ENCODE peak calls at places on chromosome 2, in four cellular contexts. O is SK-N-SH, P is K562, C is HCT116. F is an unnamed sample.

GRCh38 chr2:179985163-179985820 is 21.8 kb downstream of the CWC22 start:
- DNase-seq in P (no peak), O (no peak), C (no peak), F (no peak)

GRCh38 chr2:85215074-85216050 is 82.2 kb downstream of the TCF7L1 start:
- DNase-seq in P (no peak), O (peak), C (no peak), F (no peak)

GRCh38 chr2:84556190-84556589 is 39.9 kb downstream of the DNAH6 start:
- DNase-seq in O (no peak), C (no peak), P (no peak), F (no peak)

GRCh38 chr2:102001767-102002142 is 10.0 kb downstream of the IL1R2 start:
- DNase-seq in C (no peak), O (no peak), P (no peak), F (no peak)

GRCh38 chr2:15583831-15584230 is 7.8 kb upstream of the DDX1 start:
- DNase-seq in P (no peak), C (no peak), O (no peak), F (no peak)

GRCh38 chr2:162011718-162012564 is 62.1 kb downstream of the DPP4 start:
- DNase-seq in O (no peak), P (no peak), C (no peak), F (no peak)

GRCh38 chr2:218448934-218449333 is 30.0 kb downstream of the VIL1 start:
- DNase-seq in C (no peak), P (peak), O (no peak), F (no peak)

GRCh38 chr2:45614330-45614729 is 3.3 kb upstream of the SRBD1 start:
- DNase-seq in O (no peak), P (no peak), C (no peak), F (no peak)

GRCh38 chr2:166240387-166241313 is 112.8 kb upstream of the SCN1A start:
- DNase-seq in O (no peak), C (no peak), P (no peak), F (no peak)

GRCh38 chr2:46334389-46335345 is 37.5 kb downstream of the EPAS1 start:
- DNase-seq in C (no peak), O (no peak), P (no peak), F (no peak)

GRCh38 chr2:70851704-70852103 is 16.1 kb upstream of the CD207 start:
- DNase-seq in O (no peak), C (no peak), P (no peak), F (no peak)

GRCh38 chr2:105325389-105325963 is 4.1 kb downstream of the TGFBRAP1 start:
- DNase-seq in O (no peak), P (no peak), C (no peak), F (no peak)

GRCh38 chr2:10431797-10432196 is 16.3 kb downstream of the ODC1 start:
- DNase-seq in O (peak), C (no peak), P (no peak), F (no peak)

GRCh38 chr2:218398437-218399390 is 954 bp upstream of the CTDSP1 start:
- DNase-seq in O (peak), P (peak), C (peak), F (no peak)

GRCh38 chr2:173090291-173090877 is 14.7 kb downstream of the MAP3K20 start:
- DNase-seq in P (peak), O (no peak), C (no peak), F (no peak)

GRCh38 chr2:11050565-11050964 is 104.7 kb upstream of the SLC66A3 start:
- DNase-seq in C (no peak), P (no peak), O (no peak), F (no peak)

GRCh38 chr2:105431367-105432088 is 32.7 kb upstream of the FHL2 start:
- DNase-seq in P (no peak), C (no peak), O (peak), F (no peak)

GRCh38 chr2:42328148-42328833 is 32.7 kb downstream of the COX7A2L start:
- DNase-seq in O (no peak), P (peak), C (peak), F (no peak)

GRCh38 chr2:57881998-57882884 is 164.4 kb upstream of the VRK2 start:
- DNase-seq in P (no peak), O (no peak), C (peak), F (peak)

GRCh38 chr2:188811522-188811921 is 162.7 kb upstream of the COL3A1 start:
- DNase-seq in O (no peak), C (no peak), P (no peak), F (no peak)

GRCh38 chr2:29139731-29140130 is 24.5 kb downstream of the CLIP4 start:
- DNase-seq in P (no peak), O (no peak), C (no peak), F (no peak)

GRCh38 chr2:111161971-111162370 is 41.3 kb downstream of the BCL2L11 start:
- DNase-seq in O (peak), P (no peak), C (no peak), F (no peak)

GRCh38 chr2:4882421-4882820 is 809.8 kb upstream of the SOX11 start:
- DNase-seq in C (no peak), O (peak), P (no peak), F (no peak)

GRCh38 chr2:134361648-134362047 is 107.8 kb downstream of the MGAT5 start:
- DNase-seq in P (no peak), C (no peak), O (no peak), F (no peak)

GRCh38 chr2:68294187-68294586 is 25.6 kb downstream of the CNRIP1 start:
- DNase-seq in O (no peak), P (no peak), C (no peak), F (no peak)

GRCh38 chr2:39664898-39665591 is 672 bp upstream of the TMEM178A start:
- DNase-seq in O (no peak), P (no peak), C (no peak), F (no peak)

GRCh38 chr2:209471037-209471436 is 47.2 kb downstream of the MAP2 start:
- DNase-seq in P (no peak), O (no peak), C (no peak), F (no peak)

GRCh38 chr2:42133771-42134195 is 35.4 kb upstream of the EML4 start:
- DNase-seq in P (no peak), O (peak), C (no peak), F (no peak)

GRCh38 chr2:95024306-95024880 is 1.1 kb upstream of the MAL start:
- DNase-seq in P (no peak), O (no peak), C (no peak), F (no peak)

GRCh38 chr2:199147216-199147615 is 310.5 kb downstream of the SATB2 start:
- DNase-seq in P (no peak), O (no peak), C (no peak), F (no peak)

GRCh38 chr2:159091381-159091780 is 122.9 kb downstream of the TANC1 start:
- DNase-seq in P (no peak), C (no peak), O (no peak), F (no peak)

GRCh38 chr2:38997784-38998183 is 108.1 kb downstream of the ARHGEF33 start:
- DNase-seq in C (no peak), P (no peak), O (no peak), F (no peak)

GRCh38 chr2:43070039-43070438 is 156.4 kb downstream of the ZFP36L2 start:
- DNase-seq in C (no peak), O (peak), P (no peak), F (no peak)

GRCh38 chr2:46236006-46236875 is 61.0 kb upstream of the EPAS1 start:
- DNase-seq in O (peak), C (no peak), P (no peak), F (no peak)

GRCh38 chr2:168434164-168434563 is 21.9 kb upstream of the CERS6 start:
- DNase-seq in P (peak), O (peak), C (no peak), F (no peak)

GRCh38 chr2:174442546-174443510 is 44.0 kb downstream of the GPR155 start:
- DNase-seq in O (no peak), C (peak), P (no peak), F (peak)

GRCh38 chr2:36449943-36450392 is 94.4 kb downstream of the CRIM1 start:
- DNase-seq in O (no peak), P (peak), C (no peak), F (no peak)
- H3K4me3 ChIP-seq in O (no peak), P (no peak), C (no peak), F (no peak)

GRCh38 chr2:34308140-34308539 is 709.0 kb upstream of the FAM98A start:
- DNase-seq in C (no peak), O (no peak), P (no peak), F (no peak)
- TF ChIP-seq SIN3A in C (no peak), O (no peak), P (no peak), F (no peak)

GRCh38 chr2:175676813-175677212 is 325.3 kb downstream of the LNPK start:
- DNase-seq in C (no peak), P (no peak), O (no peak), F (no peak)
- TF ChIP-seq CTCF in C (no peak), P (no peak), O (no peak), F (no peak)

DNA sequence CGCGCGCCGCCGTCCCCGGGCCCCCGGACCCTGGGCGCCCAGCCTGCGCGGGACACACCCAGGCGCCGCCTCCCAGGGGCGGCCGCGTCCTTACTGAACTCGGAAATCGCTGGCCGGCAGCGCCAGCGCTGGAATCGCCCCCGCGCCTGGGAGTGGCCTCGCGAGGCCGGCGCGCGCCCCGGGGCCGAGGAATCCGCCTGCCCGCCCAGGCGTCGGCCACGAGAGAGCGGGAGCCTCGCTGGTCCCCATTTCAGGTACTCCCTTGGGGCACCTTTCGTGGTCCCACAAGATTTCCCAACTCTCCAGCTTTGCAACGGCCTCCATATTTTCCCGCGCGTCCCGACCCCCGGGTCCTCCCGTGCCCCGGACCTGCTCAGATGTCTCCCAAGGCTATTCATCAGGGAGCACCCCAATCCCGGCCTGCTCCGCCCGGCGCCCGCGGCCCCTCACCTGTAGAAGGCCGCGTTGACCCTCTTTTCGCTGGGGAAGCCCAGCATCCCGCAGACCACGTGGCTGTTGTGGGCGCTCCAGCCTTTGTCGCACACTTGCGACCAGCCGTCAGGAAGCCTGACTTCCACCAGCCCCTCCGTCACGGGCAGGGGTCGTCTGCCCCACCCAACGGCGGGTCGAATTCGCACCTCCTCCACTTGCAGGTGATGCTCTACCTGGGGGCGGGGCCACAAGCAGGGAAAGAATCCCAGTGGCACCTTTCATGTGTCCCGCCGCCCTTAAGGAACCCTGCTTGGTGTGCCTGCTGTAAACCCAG is 4.6 kb downstream of the LOXL3 start:
- DNase-seq in O (peak), P (peak), C (no peak), F (no peak)
- H3K4me3 ChIP-seq in O (peak), P (peak), C (peak), F (peak)

DNA sequence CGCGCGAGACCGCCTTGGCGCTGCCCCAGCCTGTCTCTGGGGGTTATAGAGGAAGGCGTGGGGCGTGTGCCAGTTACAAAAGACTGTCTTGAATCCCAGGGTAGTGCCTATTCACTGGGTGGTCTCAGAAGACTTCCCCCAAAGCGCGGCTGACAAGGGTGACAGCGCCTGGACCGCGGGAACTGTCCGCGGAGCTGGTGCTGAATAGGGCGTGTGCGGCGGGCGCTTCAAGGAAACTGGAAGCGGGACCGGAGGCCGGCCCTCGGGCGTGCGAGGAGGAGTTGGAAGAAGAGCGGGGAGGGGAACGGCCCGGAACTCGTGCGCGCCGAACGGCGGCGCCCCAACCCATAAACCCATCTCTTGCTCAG is 2.3 kb downstream of the EGR4 start:
- DNase-seq in C (no peak), P (peak), O (peak), F (no peak)
- TF ChIP-seq SIN3A in C (no peak), P (no peak), O (peak), F (no peak)

DNA sequence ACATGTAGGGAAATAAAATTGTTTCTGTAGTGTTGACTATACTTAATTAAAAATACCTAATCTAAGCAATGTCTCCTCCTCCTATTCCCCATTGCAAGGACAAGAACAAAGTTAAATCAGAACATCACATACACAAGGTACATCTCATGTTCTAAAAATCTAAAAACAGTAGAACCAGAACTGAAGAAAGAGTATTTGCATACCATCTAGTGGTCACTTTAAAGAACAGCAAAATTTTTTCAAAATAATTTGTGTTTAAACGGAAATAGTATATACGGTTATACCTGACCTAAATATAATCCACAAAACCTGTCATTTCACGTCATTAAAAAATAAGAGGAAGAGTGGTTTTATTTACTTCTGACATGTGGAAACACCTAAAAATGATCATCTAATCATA is 294.3 kb upstream of the KCNH7 start:
- DNase-seq in O (peak), C (peak), P (no peak), F (no peak)
- TF ChIP-seq CTCF in O (peak), C (peak), P (no peak), F (peak)

DNA sequence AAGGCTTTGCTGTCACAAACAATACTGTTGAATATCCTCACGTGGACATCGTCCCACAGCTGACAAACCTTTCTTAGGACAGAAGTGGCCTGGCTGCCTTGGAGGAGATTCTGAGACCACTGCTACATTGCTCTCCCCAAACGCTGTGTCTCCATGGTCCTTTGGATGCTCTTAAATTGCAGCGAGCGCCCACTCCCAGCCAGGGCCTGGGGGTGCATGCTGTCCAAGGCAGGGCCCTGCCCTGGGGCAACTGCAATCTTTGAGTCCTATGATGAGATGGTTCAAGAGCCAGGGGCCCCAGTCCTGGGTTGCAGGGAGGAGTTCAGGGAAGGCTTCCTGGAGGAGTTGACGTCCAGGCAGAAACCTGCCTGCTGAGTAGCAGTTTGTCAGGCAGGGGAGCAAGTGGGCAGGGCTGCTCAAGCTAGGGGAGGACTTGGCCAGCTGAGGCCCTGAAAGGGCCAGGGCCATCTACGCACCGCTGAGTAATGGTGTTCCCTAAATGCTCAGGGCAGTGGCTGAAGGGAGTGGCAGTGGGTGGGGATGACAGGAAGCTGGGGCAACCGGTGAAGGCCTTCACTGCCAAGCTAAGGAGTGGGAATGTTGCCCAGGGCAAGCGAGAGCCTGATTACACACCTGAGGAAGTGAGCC is 10.8 kb upstream of the SDC1 start:
- DNase-seq in C (no peak), P (no peak), O (no peak), F (no peak)
- H3K4me3 ChIP-seq in C (no peak), P (no peak), O (no peak), F (no peak)

F was measured in Panc1.